ENCODE peak calls at places on chromosomes 12 and 14, in four cellular contexts. Y is lung, H is IMR-90, O is Panc1. S is an unnamed sample. For H3K27me3, H3K36me3 and H3K4me1, the result is how much of the 10 kb centered on the place peaks cover.

GRCh38 chr12:8018666-8019581 is 13.6 kb upstream of the FOXJ2 start:
- DNase-seq in Y (no peak), H (no peak), O (no peak), S (no peak)

GRCh38 chr14:101098641-101099040 is 195.1 kb upstream of the RTL1 start:
- DNase-seq in Y (no peak), H (no peak), O (no peak), S (no peak)

GRCh38 chr12:22377731-22378496 is 43.4 kb upstream of the ST8SIA1 start:
- DNase-seq in Y (no peak), H (no peak), O (no peak), S (no peak)

GRCh38 chr14:56150645-56151345 is 32.6 kb downstream of the PELI2 start:
- DNase-seq in Y (no peak), H (no peak), O (no peak), S (no peak)

GRCh38 chr12:88063375-88063774 is 34.2 kb upstream of the C12orf50 start:
- DNase-seq in Y (no peak), H (peak), O (no peak), S (no peak)

GRCh38 chr14:20714593-20715250 is 26.2 kb downstream of the ANG start:
- DNase-seq in Y (peak), H (peak), O (no peak), S (peak)

GRCh38 chr14:35240233-35240632 is 51.9 kb upstream of the PSMA6 start:
- DNase-seq in Y (no peak), H (no peak), O (no peak), S (no peak)

GRCh38 chr12:51281202-51281924 is 11.1 kb upstream of the SMAGP start:
- DNase-seq in Y (no peak), H (peak), O (no peak), S (no peak)

GRCh38 chr14:75259510-75259855 is 19.1 kb upstream of the FOS start:
- DNase-seq in Y (no peak), H (peak), O (no peak), S (no peak)

GRCh38 chr12:34349673-34349961 is 327.3 kb downstream of the ALG10 start:
- DNase-seq in Y (no peak), H (no peak), O (no peak), S (no peak)

GRCh38 chr12:59620326-59620725 is 24.5 kb downstream of the SLC16A7 start:
- DNase-seq in Y (no peak), H (no peak), O (no peak), S (no peak)

GRCh38 chr14:32085845-32086383 is 8.8 kb downstream of the ARHGAP5 start:
- DNase-seq in Y (no peak), H (no peak), O (no peak), S (no peak)

GRCh38 chr12:92365333-92365732 is 219.7 kb upstream of the BTG1 start:
- DNase-seq in Y (no peak), H (no peak), O (no peak), S (no peak)

GRCh38 chr14:63877594-63877993 is 24.8 kb downstream of the SYNE2 start:
- DNase-seq in Y (no peak), H (no peak), O (no peak), S (no peak)

GRCh38 chr12:26523708-26524150 is 309.3 kb downstream of the ITPR2 start:
- DNase-seq in Y (peak), H (peak), O (no peak), S (peak)

GRCh38 chr14:20757963-20758362 is 10.2 kb upstream of the EDDM3B start:
- DNase-seq in Y (no peak), H (no peak), O (no peak), S (peak)

GRCh38 chr12:93569656-93570551 is 2.6 kb upstream of the SOCS2 start:
- DNase-seq in Y (peak), H (peak), O (no peak), S (peak)

GRCh38 chr14:57692671-57693070 is 173.2 kb downstream of the SLC35F4 start:
- DNase-seq in Y (no peak), H (peak), O (no peak), S (peak)

GRCh38 chr14:96631621-96632362 is 129.6 kb downstream of the PAPOLA start:
- DNase-seq in Y (peak), H (no peak), O (no peak), S (peak)

GRCh38 chr12:132921685-132922084 is 34.3 kb upstream of the CHFR start:
- DNase-seq in Y (no peak), H (no peak), O (no peak), S (no peak)

GRCh38 chr14:96586056-96586455 is 83.9 kb downstream of the PAPOLA start:
- DNase-seq in Y (no peak), H (no peak), O (no peak), S (no peak)

GRCh38 chr14:34241185-34241711 is 220.8 kb downstream of the SPTSSA start:
- DNase-seq in Y (no peak), H (no peak), O (no peak), S (no peak)

GRCh38 chr12:38761111-38761510 is 144.3 kb downstream of the CPNE8 start:
- DNase-seq in Y (no peak), H (no peak), O (no peak), S (no peak)

GRCh38 chr12:122835693-122836026 is 403 bp downstream of the HIP1R start:
- DNase-seq in Y (no peak), H (no peak), O (no peak), S (peak)

GRCh38 chr12:3757261-3757660 is 4.4 kb upstream of the CRACR2A start:
- DNase-seq in Y (no peak), H (no peak), O (no peak), S (peak)

GRCh38 chr12:57622293-57623245 is 10.4 kb downstream of the B4GALNT1 start:
- DNase-seq in Y (no peak), H (no peak), O (no peak), S (no peak)

GRCh38 chr12:116276433-116277216 is 868 bp downstream of the MED13L start:
- DNase-seq in Y (peak), H (peak), O (no peak), S (peak)

DNA sequence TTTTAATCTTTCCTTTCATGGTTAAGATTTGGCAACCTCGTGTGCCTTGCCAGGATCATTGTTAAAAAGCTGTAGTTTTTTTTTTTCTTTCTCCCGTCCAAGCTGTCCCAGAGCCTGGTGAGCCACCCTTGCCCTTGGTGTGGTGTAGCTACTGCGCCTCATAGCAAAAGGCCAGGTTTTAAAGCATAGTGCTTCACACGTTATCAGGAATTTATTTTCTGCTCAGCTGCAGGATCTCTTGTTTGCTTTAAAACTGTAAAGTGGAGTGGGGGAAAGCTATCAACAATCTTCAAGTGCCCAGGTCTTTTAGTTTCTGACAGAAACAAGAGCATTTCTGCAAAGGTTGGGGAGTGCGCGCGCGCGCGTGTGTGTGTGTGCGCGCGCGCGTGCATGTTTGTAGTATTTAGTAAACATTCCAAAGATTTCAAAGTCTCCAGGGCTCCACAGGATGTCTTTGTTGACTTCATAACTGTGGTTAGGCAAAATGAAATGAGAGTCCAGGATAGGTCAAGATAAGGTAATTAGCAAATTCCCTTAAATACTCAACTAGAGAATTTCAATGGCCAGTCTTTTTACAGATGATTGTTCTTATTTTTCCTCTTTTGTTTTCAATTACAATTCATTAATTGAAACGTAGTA is 45.5 kb downstream of the EML1 start:
- DNase-seq in Y (peak), H (peak), O (peak), S (no peak)
- H3K27me3 ChIP-seq in Y (under half), H (under half), O (under half), S (under half)

GRCh38 chr12:120699553-120699952 is 10.7 kb upstream of the UNC119B start:
- DNase-seq in Y (no peak), H (no peak), O (no peak), S (no peak)

GRCh38 chr12:120698677-120699076 is 11.6 kb upstream of the UNC119B start:
- DNase-seq in Y (no peak), H (no peak), O (no peak), S (no peak)

GRCh38 chr12:120702629-120703028 is 7.6 kb upstream of the UNC119B start:
- DNase-seq in Y (no peak), H (no peak), O (no peak), S (peak)

GRCh38 chr12:120703311-120703942 is 6.8 kb upstream of the UNC119B start:
- DNase-seq in Y (peak), H (no peak), O (no peak), S (no peak)

GRCh38 chr12:120700863-120701262 is 9.4 kb upstream of the UNC119B start:
- DNase-seq in Y (no peak), H (no peak), O (no peak), S (no peak)
- H3K36me3 ChIP-seq in Y (under half), H (under half), O (under half), S (under half)

GRCh38 chr12:12784911-12785814 is at the start of gene APOLD1:
- DNase-seq in Y (no peak), H (no peak), O (no peak), S (no peak)
- H3K4me1 ChIP-seq in Y (under half), H (under half), O (half or more), S (under half)

GRCh38 chr14:70811578-70811977 is 2.3 kb upstream of the MAP3K9 start:
- DNase-seq in Y (no peak), H (no peak), O (no peak), S (no peak)

GRCh38 chr14:70810621-70811020 is 1.3 kb upstream of the MAP3K9 start:
- DNase-seq in Y (no peak), H (no peak), O (no peak), S (no peak)

GRCh38 chr14:70811065-70811464 is 1.8 kb upstream of the MAP3K9 start:
- DNase-seq in Y (no peak), H (peak), O (no peak), S (no peak)

GRCh38 chr14:70814466-70814865 is 5.2 kb upstream of the MAP3K9 start:
- DNase-seq in Y (no peak), H (no peak), O (no peak), S (no peak)

DNA sequence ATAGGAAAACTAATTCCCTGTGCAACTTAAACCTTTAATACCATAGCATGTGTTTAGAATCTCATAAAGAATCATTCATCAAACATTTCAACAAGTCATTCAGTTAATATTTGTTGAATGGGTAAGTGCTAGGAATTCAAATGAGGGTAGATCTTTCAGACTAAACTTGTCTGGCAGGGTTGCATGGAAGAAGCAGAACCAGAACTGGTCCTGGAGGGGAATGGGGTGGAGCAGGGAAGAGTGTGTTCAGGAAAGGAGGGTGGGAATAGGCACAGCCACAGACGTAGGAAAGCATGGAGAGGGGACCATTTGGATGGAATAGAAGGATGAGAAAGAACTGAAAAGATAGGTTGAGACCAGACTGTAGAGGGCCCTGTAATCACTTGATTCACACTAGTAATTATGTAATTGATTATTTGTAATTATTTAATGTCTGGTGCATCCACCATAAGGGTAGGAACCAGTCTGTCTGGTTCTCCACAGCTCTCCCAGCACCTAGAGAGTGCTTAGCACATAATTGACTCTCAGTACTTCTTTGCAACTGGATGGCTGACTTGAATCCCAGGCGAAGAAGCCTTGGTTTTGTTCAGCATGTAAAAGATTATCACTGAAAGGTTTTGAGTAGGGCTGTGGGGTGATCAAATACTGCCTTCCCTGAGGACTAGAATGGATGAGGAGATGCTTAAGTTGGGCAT is 3.0 kb upstream of the MAP3K9 start:
- DNase-seq in Y (peak), H (no peak), O (no peak), S (no peak)
- H3K27me3 ChIP-seq in Y (under half), H (under half), O (under half), S (under half)

GRCh38 chr12:104751024-104751570 is 207.0 kb downstream of the SLC41A2 start:
- DNase-seq in Y (no peak), H (no peak), O (no peak), S (no peak)
- H3K36me3 ChIP-seq in Y (under half), H (under half), O (under half), S (under half)

GRCh38 chr12:43306066-43306465 is 245.9 kb downstream of the ADAMTS20 start:
- DNase-seq in Y (no peak), H (peak), O (no peak), S (no peak)
- H3K4me1 ChIP-seq in Y (under half), H (under half), O (under half), S (under half)

S was measured in small intestine.